ENCODE peak calls at places on chromosome 18, in five cellular contexts. Q is lower leg skin; H is activated T-helper 1 cell treated with anti-CD3 and anti-CD28 coated beads, Interleukin-2, amount 50 U/mL, for 16 hours; S is fibroblast of mammary gland; Z is fibroblast of the conjunctiva. P is an unnamed sample.

GRCh38 chr18:10113156-10114022 is 199.6 kb downstream of the VAPA start:
- DNase-seq in Q (no peak), H (no peak), S (peak; percentile 25), Z (no peak), P (peak; percentile 14)

GRCh38 chr18:48409591-48410094 is 460 bp upstream of the ZBTB7C start:
- DNase-seq in Q (no peak), H (no peak), S (no peak), Z (no peak), P (peak; percentile 28)

GRCh38 chr18:48197819-48198218 is 211.4 kb downstream of the ZBTB7C start:
- DNase-seq in Q (no peak), H (no peak), S (peak; percentile 7), Z (no peak), P (no peak)

GRCh38 chr18:3726241-3726951 is 276.4 kb downstream of the TGIF1 start:
- DNase-seq in Q (no peak), H (no peak), S (no peak), Z (no peak), P (no peak)

GRCh38 chr18:65753520-65753919 is 2.7 kb downstream of the CDH7 start:
- DNase-seq in Q (no peak), H (no peak), S (no peak), Z (no peak), P (peak; percentile 38)

GRCh38 chr18:69216390-69216789 is 184.3 kb upstream of the DOK6 start:
- DNase-seq in Q (no peak), H (no peak), S (no peak), Z (no peak), P (no peak)

GRCh38 chr18:56740645-56741044 is 89.5 kb downstream of the WDR7 start:
- DNase-seq in Q (no peak), H (no peak), S (no peak), Z (no peak), P (no peak)

GRCh38 chr18:13003466-13003896 is 12.3 kb downstream of the CEP192 start:
- DNase-seq in Q (no peak), H (no peak), S (peak; percentile 88), Z (peak; percentile 69), P (peak; percentile 67)

GRCh38 chr18:58556333-58557012 is 72.4 kb downstream of the ALPK2 start:
- DNase-seq in Q (no peak), H (no peak), S (no peak), Z (no peak), P (no peak)

GRCh38 chr18:26082475-26082874 is 7.9 kb downstream of the SS18 start:
- DNase-seq in Q (no peak), H (no peak), S (peak; percentile 69), Z (no peak), P (peak; percentile 16)

GRCh38 chr18:79333046-79333445 is 62.7 kb upstream of the NFATC1 start:
- DNase-seq in Q (no peak), H (no peak), S (no peak), Z (no peak), P (no peak)

GRCh38 chr18:22169889-22170420 is 566 bp downstream of the GATA6 start:
- DNase-seq in Q (no peak), H (no peak), S (peak; percentile 42), Z (no peak), P (peak; percentile 51)

GRCh38 chr18:66708631-66709030 is 104.7 kb upstream of the CDH19 start:
- DNase-seq in Q (no peak), H (no peak), S (no peak), Z (no peak), P (no peak)

GRCh38 chr18:48036641-48037421 is 106.4 kb upstream of the SMAD2 start:
- DNase-seq in Q (no peak), H (no peak), S (no peak), Z (no peak), P (no peak)

GRCh38 chr18:68991281-68991680 is 193.4 kb downstream of the CCDC102B start:
- DNase-seq in Q (no peak), H (no peak), S (peak; percentile 75), Z (peak; percentile 8), P (peak; percentile 23)